ENCODE peak calls at places on chromosome 17, in nine cellular contexts. R is GM12865, N is Panc1, J is sigmoid colon, C is fibroblast of pulmonary artery, I is right atrium auricular region, F is bronchial epithelial cell, L is mucosa of descending colon, A is ovary. P is an unnamed sample.

GRCh38 chr17:74059471-74059870 is 144.0 kb upstream of the RPL38 start:
- DNase-seq in R (no peak), N (no peak), J (no peak), C (no peak), I (no peak), F (no peak), L (no peak), A (no peak), P (no peak)

GRCh38 chr17:33038740-33039139 is 47.1 kb downstream of the SPACA3 start:
- DNase-seq in R (peak; percentile 14), N (no peak), J (no peak), C (peak; percentile 67), I (peak; percentile 40), F (no peak), L (peak; percentile 68), A (no peak), P (no peak)

GRCh38 chr17:13918247-13918646 is 151.1 kb upstream of the COX10 start:
- DNase-seq in R (no peak), N (no peak), J (no peak), C (no peak), I (no peak), F (no peak), L (no peak), A (no peak), P (no peak)

GRCh38 chr17:427327-427726 is 74.7 kb upstream of the RPH3AL start:
- DNase-seq in R (no peak), N (no peak), J (no peak), C (no peak), I (no peak), F (no peak), L (no peak), A (no peak), P (no peak)

GRCh38 chr17:10050597-10051101 is 145.6 kb upstream of the RCVRN start:
- DNase-seq in R (peak; percentile 86), N (no peak), J (peak; percentile 85), C (peak; percentile 22), I (no peak), F (no peak), L (peak; percentile 42), A (no peak), P (no peak)

GRCh38 chr17:35051183-35051578 is 12.3 kb downstream of the RFFL start:
- DNase-seq in R (peak; percentile 90), N (no peak), J (no peak), C (peak; percentile 20), I (no peak), F (peak; percentile 12), L (peak; percentile 38), A (no peak), P (no peak)

GRCh38 chr17:34173221-34173620 is 81.9 kb upstream of the CCL2 start:
- DNase-seq in R (no peak), N (no peak), J (no peak), C (peak; percentile 75), I (no peak), F (no peak), L (no peak), A (no peak), P (no peak)

GRCh38 chr17:64920026-64920418 is 744 bp upstream of the LRRC37A3 start:
- DNase-seq in R (peak; percentile 22), N (no peak), J (no peak), C (peak; percentile 17), I (no peak), F (no peak), L (peak; percentile 25), A (no peak), P (no peak)

GRCh38 chr17:67420994-67421393 is 43.9 kb downstream of the PITPNC1 start:
- DNase-seq in R (no peak), N (no peak), J (no peak), C (no peak), I (no peak), F (peak; percentile 51), L (peak; percentile 45), A (no peak), P (no peak)

GRCh38 chr17:14843086-14843795 is 421.9 kb downstream of the PMP22 start:
- DNase-seq in R (no peak), N (no peak), J (no peak), C (no peak), I (no peak), F (peak; percentile 93), L (no peak), A (no peak), P (no peak)

GRCh38 chr17:21285164-21286065 is 904 bp downstream of the MAP2K3 start:
- DNase-seq in R (peak; percentile 41), N (no peak), J (peak; percentile 81), C (peak; percentile 79), I (no peak), F (peak; percentile 57), L (peak; percentile 52), A (peak; percentile 48), P (no peak)

GRCh38 chr17:40551091-40551873 is 14.0 kb downstream of the CCR7 start:
- DNase-seq in R (no peak), N (peak; percentile 38), J (peak; percentile 95), C (peak; percentile 99), I (peak; percentile 90), F (peak; percentile 84), L (peak; percentile 54), A (peak; percentile 95), P (no peak)

GRCh38 chr17:5237541-5238016 is 2.9 kb upstream of the SCIMP start:
- DNase-seq in R (peak; percentile 96), N (peak; percentile 82), J (no peak), C (peak; percentile 65), I (peak; percentile 60), F (peak; percentile 50), L (peak; percentile 82), A (peak; percentile 22), P (no peak)

GRCh38 chr17:41547921-41548843 is 20.1 kb upstream of the KRT19 start:
- DNase-seq in R (no peak), N (peak; percentile 55), J (peak; percentile 70), C (peak; percentile 97), I (peak; percentile 66), F (peak; percentile 99), L (peak; percentile 59), A (peak; percentile 81), P (peak; percentile 91)

GRCh38 chr17:3877220-3877619 is 15.6 kb downstream of the CAMKK1 start:
- DNase-seq in R (no peak), N (no peak), J (no peak), C (no peak), I (no peak), F (no peak), L (no peak), A (no peak), P (no peak)

GRCh38 chr17:7882629-7883028 is 6.0 kb upstream of the CHD3 start:
- DNase-seq in R (no peak), N (no peak), J (no peak), C (no peak), I (no peak), F (no peak), L (no peak), A (no peak), P (no peak)

GRCh38 chr17:58336456-58337094 is 8.0 kb upstream of the TSPOAP1 start:
- DNase-seq in R (peak; percentile 61), N (no peak), J (peak; percentile 72), C (no peak), I (no peak), F (peak; percentile 17), L (no peak), A (no peak), P (no peak)
- H3K4me3 ChIP-seq in R (peak overlapping the region; percentile 94), N (no peak overlapping the region), J (no peak overlapping the region), C (no peak overlapping the region), I (no peak overlapping the region), F (no peak overlapping the region), L (no peak overlapping the region), A (no peak overlapping the region), P (no peak overlapping the region)

GRCh38 chr17:43431741-43432523 is 33.1 kb downstream of the ARL4D start:
- DNase-seq in R (no peak), N (no peak), J (peak; percentile 75), C (peak; percentile 94), I (no peak), F (no peak), L (no peak), A (no peak), P (no peak)
- TF ChIP-seq CTCF in R (no peak), N (no peak), J (no peak), C (no peak), I (no peak), F (no peak), L (no peak), A (no peak), P (no peak)

GRCh38 chr17:17836818-17837379 is at the start of gene SREBF1:
- DNase-seq in R (peak; percentile 80), N (no peak), J (peak; percentile 86), C (peak; percentile 44), I (no peak), F (no peak), L (peak; percentile 74), A (peak; percentile 66), P (no peak)

GRCh38 chr17:17839792-17840707 is 3.3 kb upstream of the SREBF1 start:
- DNase-seq in R (peak; percentile 91), N (no peak), J (peak; percentile 95), C (peak; percentile 87), I (peak; percentile 88), F (peak; percentile 79), L (peak; percentile 93), A (peak; percentile 89), P (peak; percentile 38)

GRCh38 chr17:17837380-17837821 is 615 bp upstream of the SREBF1 start:
- DNase-seq in R (no peak), N (no peak), J (peak; percentile 86), C (peak; percentile 92), I (peak; percentile 87), F (peak; percentile 61), L (peak; percentile 62), A (peak; percentile 58), P (no peak)

GRCh38 chr17:17836250-17836817 is 452 bp downstream of the SREBF1 start:
- DNase-seq in R (peak; percentile 98), N (peak; percentile 87), J (peak; percentile 99), C (peak; percentile 95), I (peak; percentile 98), F (peak; percentile 83), L (peak; percentile 98), A (peak; percentile 98), P (peak; percentile 40)

GRCh38 chr17:17837966-17838962 is 1.5 kb upstream of the SREBF1 start:
- DNase-seq in R (no peak), N (no peak), J (no peak), C (peak; percentile 46), I (peak; percentile 72), F (peak; percentile 55), L (peak; percentile 91), A (peak; percentile 65), P (no peak)
- H3K4me3 ChIP-seq in R (no peak overlapping the region), N (no peak overlapping the region), J (no peak overlapping the region), C (no peak overlapping the region), I (no peak overlapping the region), F (no peak overlapping the region), L (no peak overlapping the region), A (no peak overlapping the region), P (no peak overlapping the region)

GRCh38 chr17:19448341-19449268 is 37.6 kb downstream of the RNF112 start:
- DNase-seq in R (no peak), N (peak; percentile 61), J (peak; percentile 86), C (peak; percentile 99), I (peak; percentile 64), F (peak; percentile 77), L (peak; percentile 43), A (peak; percentile 69), P (peak; percentile 69)

GRCh38 chr17:19445105-19445504 is 34.1 kb downstream of the RNF112 start:
- DNase-seq in R (no peak), N (no peak), J (no peak), C (no peak), I (no peak), F (no peak), L (no peak), A (no peak), P (no peak)

GRCh38 chr17:19443148-19443547 is 32.1 kb downstream of the RNF112 start:
- DNase-seq in R (no peak), N (no peak), J (no peak), C (no peak), I (no peak), F (no peak), L (no peak), A (no peak), P (no peak)

GRCh38 chr17:19447085-19447583 is 36.1 kb downstream of the RNF112 start:
- DNase-seq in R (peak; percentile 64), N (peak; percentile 69), J (peak; percentile 90), C (peak; percentile 88), I (peak; percentile 85), F (peak; percentile 60), L (peak; percentile 94), A (peak; percentile 86), P (no peak)
- TF ChIP-seq CTCF in R (peak; percentile 74), N (peak; percentile 87), J (peak; percentile 99), C (peak; percentile 85), I (peak; percentile 96), F (peak; percentile 80), L (peak; percentile 83), A (peak; percentile 97), P (peak; percentile 89)